ENCODE peak calls at places on chromosome 12, in five cellular contexts. One of them, this sample, is unnamed. For H3K27me3, the result is how much of the 10 kb centered on the place peaks cover.

GRCh38 chr12:93823616-93824410 is 146.6 kb downstream of the CRADD start:
- DNase-seq in adrenal gland: no peak
- DNase-seq in esophagus squamous epithelium: no peak
- DNase-seq in SJSA1: no peak
- DNase-seq in endothelial cell of umbilical vein: no peak
- DNase-seq in this sample: no peak

GRCh38 chr12:91274886-91275285 is 92.3 kb upstream of the DCN start:
- DNase-seq in adrenal gland: no peak
- DNase-seq in esophagus squamous epithelium: no peak
- DNase-seq in SJSA1: no peak
- DNase-seq in endothelial cell of umbilical vein: peak
- DNase-seq in this sample: no peak

GRCh38 chr12:60259241-60259640 is 663.4 kb downstream of the SLC16A7 start:
- DNase-seq in adrenal gland: no peak
- DNase-seq in esophagus squamous epithelium: no peak
- DNase-seq in SJSA1: no peak
- DNase-seq in endothelial cell of umbilical vein: no peak
- DNase-seq in this sample: no peak

GRCh38 chr12:98154850-98155249 is 360.5 kb upstream of the TMPO start:
- DNase-seq in adrenal gland: peak
- DNase-seq in esophagus squamous epithelium: no peak
- DNase-seq in SJSA1: no peak
- DNase-seq in endothelial cell of umbilical vein: peak
- DNase-seq in this sample: no peak

GRCh38 chr12:76964784-76965571 is 86.2 kb upstream of the CSRP2 start:
- DNase-seq in adrenal gland: no peak
- DNase-seq in esophagus squamous epithelium: no peak
- DNase-seq in SJSA1: no peak
- DNase-seq in endothelial cell of umbilical vein: no peak
- DNase-seq in this sample: no peak

GRCh38 chr12:49662998-49663843 is 39.9 kb downstream of the PRPF40B start:
- DNase-seq in adrenal gland: peak
- DNase-seq in esophagus squamous epithelium: no peak
- DNase-seq in SJSA1: peak
- DNase-seq in endothelial cell of umbilical vein: peak
- DNase-seq in this sample: no peak

GRCh38 chr12:107200394-107200793 is 107.0 kb upstream of the CRY1 start:
- DNase-seq in adrenal gland: no peak
- DNase-seq in esophagus squamous epithelium: no peak
- DNase-seq in SJSA1: peak
- DNase-seq in endothelial cell of umbilical vein: no peak
- DNase-seq in this sample: no peak

GRCh38 chr12:56118688-56119045 is 601 bp downstream of the ZC3H10 start:
- DNase-seq in adrenal gland: no peak
- DNase-seq in esophagus squamous epithelium: no peak
- DNase-seq in SJSA1: no peak
- DNase-seq in endothelial cell of umbilical vein: no peak
- DNase-seq in this sample: no peak

GRCh38 chr12:113863455-113863845 is 102.7 kb downstream of the RBM19 start:
- DNase-seq in adrenal gland: no peak
- DNase-seq in esophagus squamous epithelium: no peak
- DNase-seq in SJSA1: no peak
- DNase-seq in endothelial cell of umbilical vein: no peak
- DNase-seq in this sample: no peak

GRCh38 chr12:104730761-104731160 is 227.3 kb downstream of the SLC41A2 start:
- DNase-seq in adrenal gland: no peak
- DNase-seq in esophagus squamous epithelium: no peak
- DNase-seq in SJSA1: no peak
- DNase-seq in endothelial cell of umbilical vein: no peak
- DNase-seq in this sample: no peak

GRCh38 chr12:19248929-19249602 is 119.5 kb downstream of the PLEKHA5 start:
- DNase-seq in adrenal gland: no peak
- DNase-seq in esophagus squamous epithelium: no peak
- DNase-seq in SJSA1: no peak
- DNase-seq in endothelial cell of umbilical vein: no peak
- DNase-seq in this sample: no peak

GRCh38 chr12:120399531-120399930 is 30.6 kb upstream of the MSI1 start:
- DNase-seq in adrenal gland: no peak
- DNase-seq in esophagus squamous epithelium: no peak
- DNase-seq in SJSA1: no peak
- DNase-seq in endothelial cell of umbilical vein: no peak
- DNase-seq in this sample: no peak

GRCh38 chr12:31368666-31369361 is 42.9 kb upstream of the SINHCAF start:
- DNase-seq in adrenal gland: no peak
- DNase-seq in esophagus squamous epithelium: no peak
- DNase-seq in SJSA1: no peak
- DNase-seq in endothelial cell of umbilical vein: no peak
- DNase-seq in this sample: no peak

GRCh38 chr12:100187068-100187467 is 13.5 kb upstream of the ACTR6 start:
- DNase-seq in adrenal gland: no peak
- DNase-seq in esophagus squamous epithelium: no peak
- DNase-seq in SJSA1: no peak
- DNase-seq in endothelial cell of umbilical vein: no peak
- DNase-seq in this sample: no peak

GRCh38 chr12:105235747-105236476 is at the start of gene APPL2:
- DNase-seq in adrenal gland: peak
- DNase-seq in esophagus squamous epithelium: peak
- DNase-seq in SJSA1: peak
- DNase-seq in endothelial cell of umbilical vein: peak
- DNase-seq in this sample: peak

GRCh38 chr12:113479578-113480335 is 8.1 kb upstream of the LHX5 start:
- DNase-seq in adrenal gland: no peak
- DNase-seq in esophagus squamous epithelium: no peak
- DNase-seq in SJSA1: no peak
- DNase-seq in endothelial cell of umbilical vein: peak
- DNase-seq in this sample: no peak

GRCh38 chr12:27709932-27710591 is 570 bp upstream of the MRPS35 start:
- DNase-seq in adrenal gland: peak
- DNase-seq in esophagus squamous epithelium: no peak
- DNase-seq in SJSA1: no peak
- DNase-seq in endothelial cell of umbilical vein: peak
- DNase-seq in this sample: peak

GRCh38 chr12:3777206-3777809 is 24.4 kb upstream of the CRACR2A start:
- DNase-seq in adrenal gland: no peak
- DNase-seq in esophagus squamous epithelium: no peak
- DNase-seq in SJSA1: no peak
- DNase-seq in endothelial cell of umbilical vein: peak
- DNase-seq in this sample: no peak

GRCh38 chr12:113852273-113852672 is 113.9 kb downstream of the RBM19 start:
- DNase-seq in adrenal gland: no peak
- DNase-seq in esophagus squamous epithelium: no peak
- DNase-seq in SJSA1: no peak
- DNase-seq in endothelial cell of umbilical vein: no peak
- DNase-seq in this sample: no peak

GRCh38 chr12:32489070-32489469 is 89.7 kb downstream of the FGD4 start:
- DNase-seq in adrenal gland: no peak
- DNase-seq in esophagus squamous epithelium: no peak
- DNase-seq in SJSA1: no peak
- DNase-seq in endothelial cell of umbilical vein: no peak
- DNase-seq in this sample: no peak

GRCh38 chr12:26327975-26328635 is 132.7 kb downstream of the SSPN start:
- DNase-seq in adrenal gland: no peak
- DNase-seq in esophagus squamous epithelium: no peak
- DNase-seq in SJSA1: no peak
- DNase-seq in endothelial cell of umbilical vein: no peak
- DNase-seq in this sample: no peak

GRCh38 chr12:2295941-2296461 is 243.2 kb downstream of the CACNA1C start:
- DNase-seq in adrenal gland: no peak
- DNase-seq in esophagus squamous epithelium: no peak
- DNase-seq in SJSA1: no peak
- DNase-seq in endothelial cell of umbilical vein: no peak
- DNase-seq in this sample: no peak

GRCh38 chr12:15527201-15527782 is 205.0 kb downstream of the PTPRO start:
- DNase-seq in adrenal gland: peak
- DNase-seq in esophagus squamous epithelium: no peak
- DNase-seq in SJSA1: no peak
- DNase-seq in endothelial cell of umbilical vein: peak
- DNase-seq in this sample: peak
- H3K4me3 ChIP-seq in adrenal gland: no peak
- H3K4me3 ChIP-seq in esophagus squamous epithelium: no peak
- H3K4me3 ChIP-seq in SJSA1: no peak
- H3K4me3 ChIP-seq in endothelial cell of umbilical vein: no peak
- H3K4me3 ChIP-seq in this sample: no peak

DNA sequence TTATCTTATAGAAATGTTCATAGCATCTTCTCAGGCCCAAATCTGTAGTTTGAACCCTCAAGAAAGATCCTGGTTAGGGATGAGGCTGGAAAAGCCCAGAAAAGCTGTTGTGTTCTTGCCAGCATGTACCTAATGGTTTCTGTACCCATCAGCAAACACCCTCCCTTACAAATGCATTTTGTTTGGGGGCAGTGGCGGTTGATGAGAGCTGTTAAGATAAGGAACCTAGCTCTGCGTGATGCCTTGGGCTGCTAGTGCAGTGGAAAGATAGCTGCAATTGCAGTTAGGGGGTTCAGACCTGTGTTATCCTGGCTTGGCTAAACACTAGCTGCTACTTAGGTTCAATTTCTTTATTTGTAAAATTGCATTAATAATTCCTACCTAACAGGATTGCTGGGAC is 3.6 kb downstream of the TPH2 start:
- DNase-seq in adrenal gland: no peak
- DNase-seq in esophagus squamous epithelium: no peak
- DNase-seq in SJSA1: no peak
- DNase-seq in endothelial cell of umbilical vein: no peak
- DNase-seq in this sample: no peak
- H3K27me3 ChIP-seq in adrenal gland: under half
- H3K27me3 ChIP-seq in esophagus squamous epithelium: under half
- H3K27me3 ChIP-seq in SJSA1: under half
- H3K27me3 ChIP-seq in endothelial cell of umbilical vein: under half
- H3K27me3 ChIP-seq in this sample: under half

GRCh38 chr12:124454352-124454725 is 113.1 kb downstream of the NCOR2 start:
- DNase-seq in adrenal gland: no peak
- DNase-seq in esophagus squamous epithelium: no peak
- DNase-seq in SJSA1: no peak
- DNase-seq in endothelial cell of umbilical vein: no peak
- DNase-seq in this sample: no peak
- H3K27ac ChIP-seq in adrenal gland: no peak
- H3K27ac ChIP-seq in esophagus squamous epithelium: peak
- H3K27ac ChIP-seq in SJSA1: peak
- H3K27ac ChIP-seq in endothelial cell of umbilical vein: peak
- H3K27ac ChIP-seq in this sample: peak

GRCh38 chr12:12734561-12735071 is 17.4 kb downstream of the CDKN1B start:
- DNase-seq in adrenal gland: no peak
- DNase-seq in esophagus squamous epithelium: no peak
- DNase-seq in SJSA1: no peak
- DNase-seq in endothelial cell of umbilical vein: no peak
- DNase-seq in this sample: no peak

GRCh38 chr12:12733118-12733517 is 15.9 kb downstream of the CDKN1B start:
- DNase-seq in adrenal gland: no peak
- DNase-seq in esophagus squamous epithelium: no peak
- DNase-seq in SJSA1: no peak
- DNase-seq in endothelial cell of umbilical vein: no peak
- DNase-seq in this sample: no peak

GRCh38 chr12:12734054-12734453 is 16.9 kb downstream of the CDKN1B start:
- DNase-seq in adrenal gland: no peak
- DNase-seq in esophagus squamous epithelium: no peak
- DNase-seq in SJSA1: no peak
- DNase-seq in endothelial cell of umbilical vein: no peak
- DNase-seq in this sample: no peak

GRCh38 chr12:12736759-12737676 is 19.9 kb downstream of the CDKN1B start:
- DNase-seq in adrenal gland: no peak
- DNase-seq in esophagus squamous epithelium: no peak
- DNase-seq in SJSA1: peak
- DNase-seq in endothelial cell of umbilical vein: peak
- DNase-seq in this sample: no peak

GRCh38 chr12:12735301-12735700 is 18.1 kb downstream of the CDKN1B start:
- DNase-seq in adrenal gland: no peak
- DNase-seq in esophagus squamous epithelium: no peak
- DNase-seq in SJSA1: no peak
- DNase-seq in endothelial cell of umbilical vein: peak
- DNase-seq in this sample: no peak
- H3K4me3 ChIP-seq in adrenal gland: no peak
- H3K4me3 ChIP-seq in esophagus squamous epithelium: no peak
- H3K4me3 ChIP-seq in SJSA1: no peak
- H3K4me3 ChIP-seq in endothelial cell of umbilical vein: no peak
- H3K4me3 ChIP-seq in this sample: no peak

DNA sequence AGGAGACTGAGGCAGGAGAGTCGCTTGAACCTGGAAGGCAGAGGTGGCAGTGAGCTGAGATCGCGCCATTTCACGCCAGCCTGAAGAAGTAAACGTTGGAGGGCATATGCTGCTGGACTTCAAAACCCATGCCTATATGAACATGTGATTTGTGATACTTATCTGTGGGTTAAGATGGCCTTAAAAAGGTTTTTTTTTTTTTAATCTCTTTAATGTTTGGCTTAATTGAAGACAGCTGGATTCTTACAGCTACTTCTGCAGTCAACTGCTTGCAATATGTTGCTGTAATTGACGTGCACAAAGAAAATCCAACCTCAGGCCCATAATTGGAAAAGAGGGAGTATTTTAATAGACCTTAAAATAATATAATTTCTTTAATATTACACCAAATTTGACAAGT is 1.5 kb upstream of the B3GNT4 start:
- DNase-seq in adrenal gland: no peak
- DNase-seq in esophagus squamous epithelium: no peak
- DNase-seq in SJSA1: no peak
- DNase-seq in endothelial cell of umbilical vein: no peak
- DNase-seq in this sample: no peak
- H3K27me3 ChIP-seq in adrenal gland: under half
- H3K27me3 ChIP-seq in esophagus squamous epithelium: under half
- H3K27me3 ChIP-seq in SJSA1: under half
- H3K27me3 ChIP-seq in endothelial cell of umbilical vein: under half
- H3K27me3 ChIP-seq in this sample: under half

GRCh38 chr12:108307006-108307405 is 32.1 kb downstream of the CMKLR1 start:
- DNase-seq in adrenal gland: no peak
- DNase-seq in esophagus squamous epithelium: no peak
- DNase-seq in SJSA1: no peak
- DNase-seq in endothelial cell of umbilical vein: no peak
- DNase-seq in this sample: peak

GRCh38 chr12:108304633-108305032 is 34.5 kb downstream of the CMKLR1 start:
- DNase-seq in adrenal gland: no peak
- DNase-seq in esophagus squamous epithelium: no peak
- DNase-seq in SJSA1: no peak
- DNase-seq in endothelial cell of umbilical vein: no peak
- DNase-seq in this sample: no peak

GRCh38 chr12:108305520-108305919 is 33.6 kb downstream of the CMKLR1 start:
- DNase-seq in adrenal gland: peak
- DNase-seq in esophagus squamous epithelium: no peak
- DNase-seq in SJSA1: no peak
- DNase-seq in endothelial cell of umbilical vein: no peak
- DNase-seq in this sample: peak

GRCh38 chr12:108306014-108306501 is 33.1 kb downstream of the CMKLR1 start:
- DNase-seq in adrenal gland: peak
- DNase-seq in esophagus squamous epithelium: no peak
- DNase-seq in SJSA1: no peak
- DNase-seq in endothelial cell of umbilical vein: peak
- DNase-seq in this sample: no peak

GRCh38 chr12:108306506-108306905 is 32.6 kb downstream of the CMKLR1 start:
- DNase-seq in adrenal gland: no peak
- DNase-seq in esophagus squamous epithelium: no peak
- DNase-seq in SJSA1: no peak
- DNase-seq in endothelial cell of umbilical vein: no peak
- DNase-seq in this sample: no peak
- H3K27ac ChIP-seq in adrenal gland: no peak
- H3K27ac ChIP-seq in esophagus squamous epithelium: no peak
- H3K27ac ChIP-seq in SJSA1: no peak
- H3K27ac ChIP-seq in endothelial cell of umbilical vein: peak
- H3K27ac ChIP-seq in this sample: peak

GRCh38 chr12:63129927-63130326 is 21.1 kb downstream of the AVPR1A start:
- DNase-seq in adrenal gland: no peak
- DNase-seq in esophagus squamous epithelium: no peak
- DNase-seq in SJSA1: no peak
- DNase-seq in endothelial cell of umbilical vein: no peak
- DNase-seq in this sample: no peak
- H3K4me3 ChIP-seq in adrenal gland: no peak
- H3K4me3 ChIP-seq in esophagus squamous epithelium: no peak
- H3K4me3 ChIP-seq in SJSA1: no peak
- H3K4me3 ChIP-seq in endothelial cell of umbilical vein: no peak
- H3K4me3 ChIP-seq in this sample: no peak

GRCh38 chr12:75739916-75740315 is 228.5 kb upstream of the KRR1 start:
- DNase-seq in adrenal gland: no peak
- DNase-seq in esophagus squamous epithelium: no peak
- DNase-seq in SJSA1: no peak
- DNase-seq in endothelial cell of umbilical vein: no peak
- DNase-seq in this sample: no peak
- H3K27me3 ChIP-seq in adrenal gland: under half
- H3K27me3 ChIP-seq in esophagus squamous epithelium: under half
- H3K27me3 ChIP-seq in SJSA1: under half
- H3K27me3 ChIP-seq in endothelial cell of umbilical vein: under half
- H3K27me3 ChIP-seq in this sample: under half